ENCODE peak calls at places on chromosomes 5 and 9, in seven cellular contexts. T is AG09319, B is GM20000, W is type B pancreatic cell, P is A549, Y is cardiac fibroblast, Z is nephron progenitor cell. H is an unnamed sample.

GRCh38 chr9:68546596-68547390 is 6.1 kb upstream of the TMEM252 start:
- DNase-seq in Z (peak; percentile 46), W (no peak), Y (peak; percentile 52), T (no peak), P (no peak), B (peak; percentile 55), H (no peak)

GRCh38 chr5:6766558-6767191 is 53.4 kb downstream of the TENT4A start:
- DNase-seq in W (no peak), Z (no peak), T (peak; percentile 27), P (peak; percentile 94), B (no peak), Y (peak; percentile 68), H (peak; percentile 100)

GRCh38 chr9:127754761-127755557 is 19.9 kb upstream of the TOR2A start:
- DNase-seq in B (no peak), Z (peak; percentile 71), W (no peak), P (no peak), Y (no peak), T (no peak), H (no peak)

GRCh38 chr5:126488362-126489065 is 65.3 kb downstream of the GRAMD2B start:
- DNase-seq in W (no peak), P (no peak), B (no peak), Z (no peak), Y (no peak), T (no peak), H (no peak)

GRCh38 chr5:108728566-108729305 is 19.0 kb upstream of the FER start:
- DNase-seq in Z (no peak), Y (peak; percentile 24), B (peak; percentile 45), T (no peak), P (no peak), W (no peak), H (no peak)

GRCh38 chr5:926416-927171 is 33.9 kb downstream of the TRIP13 start:
- DNase-seq in W (no peak), T (no peak), B (peak; percentile 76), Z (peak; percentile 73), P (no peak), Y (peak; percentile 45), H (no peak)

GRCh38 chr5:168269950-168270349 is 21.5 kb upstream of the WWC1 start:
- DNase-seq in Z (no peak), P (peak; percentile 56), Y (peak; percentile 24), B (no peak), T (no peak), W (no peak), H (peak; percentile 28)

GRCh38 chr5:99285606-99286005 is 356.8 kb upstream of the CHD1 start:
- DNase-seq in Z (no peak), Y (no peak), T (no peak), P (no peak), B (no peak), W (no peak), H (no peak)

GRCh38 chr5:122419195-122419894 is 107.3 kb downstream of the SNCAIP start:
- DNase-seq in B (no peak), Z (no peak), W (no peak), P (no peak), T (no peak), Y (no peak), H (peak; percentile 11)

GRCh38 chr5:178854284-178854683 is 5.5 kb upstream of the ZNF354B start:
- DNase-seq in Z (no peak), P (no peak), B (no peak), Y (no peak), T (no peak), W (no peak), H (no peak)

GRCh38 chr5:174667526-174667925 is 56.9 kb upstream of the MSX2 start:
- DNase-seq in B (no peak), T (no peak), Y (no peak), Z (no peak), P (no peak), W (no peak), H (peak; percentile 8)

GRCh38 chr9:110875275-110875674 is 163.0 kb downstream of the LPAR1 start:
- DNase-seq in T (no peak), Y (no peak), B (peak; percentile 30), P (no peak), Z (no peak), W (no peak), H (no peak)

GRCh38 chr9:70232476-70232875 is 26.3 kb upstream of the SMC5 start:
- DNase-seq in B (no peak), P (no peak), Y (no peak), T (no peak), Z (no peak), W (no peak), H (no peak)

GRCh38 chr5:42377496-42377895 is 45.7 kb upstream of the GHR start:
- DNase-seq in B (no peak), P (no peak), Z (no peak), Y (peak; percentile 14), W (no peak), T (no peak), H (peak; percentile 75)

GRCh38 chr5:40676643-40677333 is 2.9 kb upstream of the PTGER4 start:
- DNase-seq in Z (no peak), Y (peak; percentile 62), W (no peak), P (no peak), T (peak; percentile 40), B (no peak), H (peak; percentile 92)

GRCh38 chr5:86999951-87000350 is 267.7 kb upstream of the RASA1 start:
- DNase-seq in Z (no peak), P (no peak), T (no peak), Y (no peak), B (no peak), W (no peak), H (peak; percentile 44)

GRCh38 chr9:125521462-125522327 is 185.3 kb downstream of the MAPKAP1 start:
- DNase-seq in Z (no peak), P (peak; percentile 34), T (no peak), Y (peak; percentile 86), B (peak; percentile 21), W (no peak), H (peak; percentile 89)

GRCh38 chr5:78243091-78243490 is 51.4 kb downstream of the AP3B1 start:
- DNase-seq in P (no peak), B (no peak), W (no peak), T (no peak), Z (no peak), Y (no peak), H (no peak)

GRCh38 chr5:150317048-150318003 is 14.6 kb upstream of the ARSI start:
- DNase-seq in W (no peak), T (peak; percentile 49), B (no peak), Z (peak; percentile 44), Y (peak; percentile 82), P (peak; percentile 94), H (peak; percentile 96)

DNA sequence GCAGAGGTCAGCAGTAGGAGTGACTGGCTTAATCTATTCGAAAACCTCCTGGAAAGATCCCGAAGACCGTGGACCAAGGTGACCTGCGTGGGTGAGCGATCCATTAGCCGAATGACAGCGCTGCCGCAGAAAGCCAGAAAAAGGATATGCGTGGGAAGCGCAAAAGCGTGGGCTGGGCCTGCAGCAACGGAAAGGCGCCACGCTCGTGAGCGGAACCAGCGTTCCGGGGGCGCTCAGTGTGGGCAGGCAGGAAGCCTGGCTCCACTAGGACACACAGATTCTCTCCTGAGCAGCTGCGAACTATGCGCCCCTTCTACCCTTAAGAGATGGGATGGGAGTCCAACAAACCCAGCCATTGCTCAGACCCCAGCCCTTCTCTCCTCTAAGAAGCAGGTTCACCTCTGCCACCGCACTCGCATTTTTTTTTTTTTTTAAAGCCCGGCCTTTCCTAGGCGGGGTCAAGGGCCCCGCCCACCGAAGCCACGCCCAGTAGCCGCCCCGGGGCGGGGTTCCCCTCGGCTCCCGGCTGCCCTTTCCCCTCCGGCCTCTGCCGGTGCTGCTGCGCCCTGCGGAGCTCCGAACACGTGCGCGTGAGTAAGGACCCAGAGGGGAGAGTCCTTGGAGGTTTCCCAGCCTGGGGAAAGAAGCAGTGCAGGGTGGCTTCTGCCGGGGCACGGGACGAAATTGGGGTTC is 19.8 kb upstream of the MATR3 start:
- DNase-seq in T (peak; percentile 49), P (peak; percentile 89), Z (peak; percentile 91), Y (peak; percentile 92), W (peak; percentile 88), B (peak; percentile 94), H (peak; percentile 90)
- TF ChIP-seq CTCF in T (no peak), P (no peak), Z (no peak), Y (peak; percentile 25), W (peak; percentile 48), B (no peak), H (no peak)

GRCh38 chr5:146948666-146949065 is 70.1 kb upstream of the PPP2R2B start:
- DNase-seq in B (no peak), P (no peak), W (no peak), Z (no peak), Y (no peak), T (no peak), H (no peak)

GRCh38 chr5:146945722-146946121 is 67.2 kb upstream of the PPP2R2B start:
- DNase-seq in Y (no peak), T (no peak), Z (no peak), W (no peak), B (no peak), P (no peak), H (no peak)

GRCh38 chr5:146944764-146945710 is 66.5 kb upstream of the PPP2R2B start:
- DNase-seq in B (no peak), T (no peak), Z (no peak), Y (no peak), W (no peak), P (no peak), H (no peak)

GRCh38 chr5:146952168-146952567 is 73.6 kb upstream of the PPP2R2B start:
- DNase-seq in P (no peak), Y (no peak), T (no peak), B (no peak), W (no peak), Z (no peak), H (no peak)

GRCh38 chr5:146947181-146947941 is 68.8 kb upstream of the PPP2R2B start:
- DNase-seq in B (no peak), Z (no peak), W (no peak), Y (peak; percentile 4), P (peak; percentile 27), T (no peak), H (peak; percentile 34)
- TF ChIP-seq CTCF in B (no peak), Z (peak; percentile 39), W (peak; percentile 68), Y (no peak), P (no peak), T (no peak), H (peak; percentile 61)

DNA sequence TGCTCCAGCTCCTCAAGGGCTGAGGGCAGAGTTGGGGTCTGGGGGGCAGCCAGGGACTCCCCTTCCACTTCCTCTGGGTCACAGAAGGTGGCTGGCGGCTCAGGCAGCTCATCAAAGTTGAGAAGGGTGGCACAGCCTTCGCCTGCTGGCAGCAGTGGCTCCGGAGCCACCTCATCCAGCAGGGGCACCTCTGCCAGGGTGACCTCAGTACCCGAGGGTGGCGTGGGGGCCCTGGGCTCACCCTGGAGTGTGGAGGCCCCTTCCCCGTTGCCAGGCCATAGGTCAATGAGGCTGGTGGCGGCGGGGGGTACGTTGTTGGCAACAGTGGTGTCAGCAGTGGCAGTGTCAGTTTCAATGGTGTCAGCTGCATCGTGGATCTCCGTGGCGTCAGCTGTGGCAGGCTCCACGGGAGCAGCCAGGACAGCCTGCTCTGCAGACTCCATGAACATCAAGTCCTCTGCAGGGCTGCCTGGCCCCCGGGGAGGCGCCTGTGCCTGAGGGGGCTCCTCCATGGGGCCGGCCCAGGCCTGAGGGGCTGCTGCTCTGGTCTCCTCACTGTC is 11.6 kb downstream of the PRR7 start:
- DNase-seq in P (no peak), T (no peak), Z (no peak), Y (no peak), B (no peak), W (no peak), H (no peak)
- TF ChIP-seq CTCF in P (no peak), T (no peak), Z (no peak), Y (no peak), B (no peak), W (no peak), H (no peak)

DNA sequence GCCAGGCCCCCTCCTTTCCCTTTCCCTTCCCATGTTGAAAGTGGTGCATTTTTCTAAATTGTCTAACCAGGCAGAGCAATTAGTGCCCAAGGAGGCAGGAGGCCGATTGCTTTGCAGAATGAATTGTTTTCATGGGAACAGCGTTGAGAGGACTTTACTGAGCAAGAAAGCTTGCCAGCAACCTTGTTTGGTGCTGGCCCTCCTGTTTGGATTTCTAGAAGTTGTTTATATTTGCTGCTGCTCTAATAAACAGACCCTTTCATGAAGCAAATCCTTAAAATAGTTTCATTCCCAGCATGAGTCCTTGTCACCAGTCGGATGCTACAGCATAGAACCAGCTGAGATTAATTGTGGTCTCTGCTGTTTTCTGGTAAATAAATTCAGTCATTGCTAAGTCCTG is 132.7 kb upstream of the TAF11L2 start:
- DNase-seq in W (no peak), B (no peak), Y (no peak), T (no peak), Z (no peak), P (no peak), H (no peak)
- TF ChIP-seq CTCF in W (no peak), B (no peak), Y (no peak), T (no peak), Z (no peak), P (no peak), H (no peak)